ENCODE peak calls at places on chromosomes 13 and 19, in seven cellular contexts. T, X, N, B, J, C and M are unnamed samples.

GRCh38 chr13:76971215-76971614 is 20.7 kb upstream of the CLN5 start:
- DNase-seq in T (no peak), X (no peak), N (no peak), B (no peak), J (no peak), C (no peak), M (no peak)

GRCh38 chr19:49056101-49056901 is 1.2 kb downstream of the CGB7 start:
- DNase-seq in T (peak), X (peak), N (peak), B (peak), J (no peak), C (peak), M (peak)

GRCh38 chr19:32873560-32873959 is 4.0 kb upstream of the SLC7A9 start:
- DNase-seq in T (no peak), X (no peak), N (no peak), B (peak), J (no peak), C (no peak), M (no peak)

GRCh38 chr19:38402967-38403674 is at the start of gene FAM98C:
- DNase-seq in T (peak), X (peak), N (peak), B (peak), J (peak), C (peak), M (peak)

GRCh38 chr13:77343841-77344240 is 16.9 kb upstream of the MYCBP2 start:
- DNase-seq in T (no peak), X (no peak), N (no peak), B (no peak), J (no peak), C (no peak), M (no peak)

GRCh38 chr19:580274-580835 is 8.0 kb downstream of the BSG start:
- DNase-seq in T (no peak), X (no peak), N (no peak), B (no peak), J (no peak), C (no peak), M (no peak)

GRCh38 chr19:18637644-18638630 is 1.1 kb downstream of the KLHL26 start:
- DNase-seq in T (peak), X (no peak), N (no peak), B (peak), J (no peak), C (no peak), M (peak)

GRCh38 chr19:18541258-18541991 is 1.9 kb downstream of the FKBP8 start:
- DNase-seq in T (no peak), X (no peak), N (no peak), B (peak), J (no peak), C (no peak), M (no peak)

GRCh38 chr13:42715909-42716308 is 65.5 kb upstream of the FAM216B start:
- DNase-seq in T (no peak), X (no peak), N (no peak), B (no peak), J (no peak), C (no peak), M (no peak)

GRCh38 chr19:40603071-40603718 is 2.0 kb downstream of the LTBP4 start:
- DNase-seq in T (peak), X (no peak), N (no peak), B (no peak), J (no peak), C (no peak), M (no peak)

GRCh38 chr19:12995596-12996541 is 594 bp downstream of the NFIX start:
- DNase-seq in T (no peak), X (no peak), N (no peak), B (peak), J (no peak), C (no peak), M (no peak)

GRCh38 chr13:95355491-95355890 is 54.2 kb upstream of the ABCC4 start:
- DNase-seq in T (no peak), X (no peak), N (no peak), B (no peak), J (no peak), C (no peak), M (no peak)

GRCh38 chr19:34269968-34270621 is 15.7 kb downstream of the GARRE1 start:
- DNase-seq in T (no peak), X (peak), N (peak), B (peak), J (peak), C (peak), M (no peak)

GRCh38 chr13:37889102-37889501 is 19.5 kb upstream of the TRPC4 start:
- DNase-seq in T (no peak), X (no peak), N (no peak), B (no peak), J (no peak), C (no peak), M (no peak)

GRCh38 chr19:55014714-55015113 is 23.4 kb downstream of the GP6 start:
- DNase-seq in T (no peak), X (no peak), N (no peak), B (peak), J (no peak), C (no peak), M (peak)

GRCh38 chr13:111542530-111543341 is 222.3 kb downstream of the TEX29 start:
- DNase-seq in T (no peak), X (no peak), N (no peak), B (no peak), J (no peak), C (no peak), M (no peak)

GRCh38 chr13:33645591-33646554 is 172.1 kb upstream of the RFC3 start:
- DNase-seq in T (no peak), X (no peak), N (no peak), B (no peak), J (no peak), C (no peak), M (no peak)

GRCh38 chr13:80389073-80390038 is 48.4 kb upstream of the SPRY2 start:
- DNase-seq in T (no peak), X (no peak), N (no peak), B (no peak), J (no peak), C (no peak), M (no peak)

GRCh38 chr13:81326913-81327312 is 986.0 kb upstream of the SPRY2 start:
- DNase-seq in T (peak), X (no peak), N (no peak), B (no peak), J (no peak), C (no peak), M (peak)

GRCh38 chr13:54742984-54743383 is 1714.4 kb downstream of the OLFM4 start:
- DNase-seq in T (peak), X (no peak), N (no peak), B (no peak), J (no peak), C (no peak), M (no peak)

GRCh38 chr19:37933965-37934364 is 27.0 kb downstream of the SIPA1L3 start:
- DNase-seq in T (no peak), X (no peak), N (no peak), B (no peak), J (no peak), C (no peak), M (peak)

GRCh38 chr19:7214329-7215089 is 79.7 kb downstream of the INSR start:
- DNase-seq in T (no peak), X (no peak), N (no peak), B (no peak), J (no peak), C (no peak), M (no peak)

GRCh38 chr13:39881887-39882286 is 226.4 kb downstream of the COG6 start:
- DNase-seq in T (no peak), X (no peak), N (no peak), B (no peak), J (no peak), C (no peak), M (no peak)

GRCh38 chr19:33286899-33287298 is 15.4 kb downstream of the CEBPA start:
- DNase-seq in T (no peak), X (no peak), N (no peak), B (no peak), J (no peak), C (no peak), M (no peak)

GRCh38 chr13:25034173-25034572 is 61.8 kb upstream of the PABPC3 start:
- DNase-seq in T (no peak), X (no peak), N (no peak), B (no peak), J (no peak), C (no peak), M (no peak)

GRCh38 chr13:31207630-31208549 is 8.1 kb downstream of the B3GLCT start:
- DNase-seq in T (no peak), X (no peak), N (no peak), B (no peak), J (no peak), C (no peak), M (no peak)